ENCODE peak calls at places on chromosomes 2 and 18, in nine cellular contexts. One of them, this sample, is unnamed.
A peak's percentile ranks its signal among the peaks of the same experiment; 100 is the strongest.

GRCh38 chr2:230796280-230796862 is 68.4 kb upstream of the ITM2C start:
- DNase-seq in foreskin melanocyte: no peak
- DNase-seq in GM12865: no peak
- DNase-seq in naive B cell: no peak
- DNase-seq in CD4-positive, alpha-beta T cell: no peak
- DNase-seq in GDM1: no peak
- DNase-seq in KBM-7: no peak
- DNase-seq in stimulated activated CD8-positive, alpha-beta memory T cell treated with anti-CD3 and anti-CD28 coated beads, Interleukin-2, amount 100 ng/mL, for 1 hour: no peak
- DNase-seq in activated B cell treated with CpG ODN at 0.5 μM for 24 hours: no peak
- DNase-seq in this sample: no peak

GRCh38 chr2:138207531-138207930 is 243.3 kb downstream of the HNMT start:
- DNase-seq in foreskin melanocyte: no peak
- DNase-seq in GM12865: no peak
- DNase-seq in naive B cell: no peak
- DNase-seq in CD4-positive, alpha-beta T cell: no peak
- DNase-seq in GDM1: no peak
- DNase-seq in KBM-7: no peak
- DNase-seq in stimulated activated CD8-positive, alpha-beta memory T cell treated with anti-CD3 and anti-CD28 coated beads, Interleukin-2, amount 100 ng/mL, for 1 hour: no peak
- DNase-seq in activated B cell treated with CpG ODN at 0.5 μM for 24 hours: no peak
- DNase-seq in this sample: no peak

GRCh38 chr2:152093464-152093863 is 5.4 kb downstream of the CACNB4 start:
- DNase-seq in foreskin melanocyte: no peak
- DNase-seq in GM12865: no peak
- DNase-seq in naive B cell: no peak
- DNase-seq in CD4-positive, alpha-beta T cell: no peak
- DNase-seq in GDM1: no peak
- DNase-seq in KBM-7: no peak
- DNase-seq in stimulated activated CD8-positive, alpha-beta memory T cell treated with anti-CD3 and anti-CD28 coated beads, Interleukin-2, amount 100 ng/mL, for 1 hour: no peak
- DNase-seq in activated B cell treated with CpG ODN at 0.5 μM for 24 hours: no peak
- DNase-seq in this sample: peak; percentile 77

GRCh38 chr18:8498905-8499304 is 110.3 kb upstream of the RAB12 start:
- DNase-seq in foreskin melanocyte: no peak
- DNase-seq in GM12865: no peak
- DNase-seq in naive B cell: no peak
- DNase-seq in CD4-positive, alpha-beta T cell: no peak
- DNase-seq in GDM1: no peak
- DNase-seq in KBM-7: no peak
- DNase-seq in stimulated activated CD8-positive, alpha-beta memory T cell treated with anti-CD3 and anti-CD28 coated beads, Interleukin-2, amount 100 ng/mL, for 1 hour: no peak
- DNase-seq in activated B cell treated with CpG ODN at 0.5 μM for 24 hours: no peak
- DNase-seq in this sample: no peak

GRCh38 chr2:17375262-17375661 is 143.0 kb downstream of the RAD51AP2 start:
- DNase-seq in foreskin melanocyte: no peak
- DNase-seq in GM12865: peak; percentile 2
- DNase-seq in naive B cell: no peak
- DNase-seq in CD4-positive, alpha-beta T cell: no peak
- DNase-seq in GDM1: no peak
- DNase-seq in KBM-7: no peak
- DNase-seq in stimulated activated CD8-positive, alpha-beta memory T cell treated with anti-CD3 and anti-CD28 coated beads, Interleukin-2, amount 100 ng/mL, for 1 hour: no peak
- DNase-seq in activated B cell treated with CpG ODN at 0.5 μM for 24 hours: no peak
- DNase-seq in this sample: no peak

GRCh38 chr2:10911291-10912075 is at the start of gene KCNF1:
- DNase-seq in foreskin melanocyte: peak; percentile 39
- DNase-seq in GM12865: no peak
- DNase-seq in naive B cell: no peak
- DNase-seq in CD4-positive, alpha-beta T cell: no peak
- DNase-seq in GDM1: no peak
- DNase-seq in KBM-7: no peak
- DNase-seq in stimulated activated CD8-positive, alpha-beta memory T cell treated with anti-CD3 and anti-CD28 coated beads, Interleukin-2, amount 100 ng/mL, for 1 hour: no peak
- DNase-seq in activated B cell treated with CpG ODN at 0.5 μM for 24 hours: no peak
- DNase-seq in this sample: no peak

GRCh38 chr2:12718662-12719399 is 2.1 kb downstream of the TRIB2 start:
- DNase-seq in foreskin melanocyte: no peak
- DNase-seq in GM12865: no peak
- DNase-seq in naive B cell: peak; percentile 25
- DNase-seq in CD4-positive, alpha-beta T cell: no peak
- DNase-seq in GDM1: no peak
- DNase-seq in KBM-7: no peak
- DNase-seq in stimulated activated CD8-positive, alpha-beta memory T cell treated with anti-CD3 and anti-CD28 coated beads, Interleukin-2, amount 100 ng/mL, for 1 hour: no peak
- DNase-seq in activated B cell treated with CpG ODN at 0.5 μM for 24 hours: no peak
- DNase-seq in this sample: no peak

GRCh38 chr18:55783921-55784320 is 195.9 kb upstream of the TCF4 start:
- DNase-seq in foreskin melanocyte: no peak
- DNase-seq in GM12865: no peak
- DNase-seq in naive B cell: no peak
- DNase-seq in CD4-positive, alpha-beta T cell: no peak
- DNase-seq in GDM1: no peak
- DNase-seq in KBM-7: no peak
- DNase-seq in stimulated activated CD8-positive, alpha-beta memory T cell treated with anti-CD3 and anti-CD28 coated beads, Interleukin-2, amount 100 ng/mL, for 1 hour: no peak
- DNase-seq in activated B cell treated with CpG ODN at 0.5 μM for 24 hours: no peak
- DNase-seq in this sample: no peak

GRCh38 chr2:162333968-162334367 is 10.0 kb upstream of the GCA start:
- DNase-seq in foreskin melanocyte: no peak
- DNase-seq in GM12865: peak; percentile 24
- DNase-seq in naive B cell: no peak
- DNase-seq in CD4-positive, alpha-beta T cell: peak; percentile 18
- DNase-seq in GDM1: peak; percentile 13
- DNase-seq in KBM-7: peak; percentile 23
- DNase-seq in stimulated activated CD8-positive, alpha-beta memory T cell treated with anti-CD3 and anti-CD28 coated beads, Interleukin-2, amount 100 ng/mL, for 1 hour: no peak
- DNase-seq in activated B cell treated with CpG ODN at 0.5 μM for 24 hours: no peak
- DNase-seq in this sample: no peak

GRCh38 chr2:50344509-50345106 is 687.3 kb downstream of the NRXN1 start:
- DNase-seq in foreskin melanocyte: no peak
- DNase-seq in GM12865: peak; percentile 2
- DNase-seq in naive B cell: no peak
- DNase-seq in CD4-positive, alpha-beta T cell: no peak
- DNase-seq in GDM1: peak; percentile 4
- DNase-seq in KBM-7: peak; percentile 26
- DNase-seq in stimulated activated CD8-positive, alpha-beta memory T cell treated with anti-CD3 and anti-CD28 coated beads, Interleukin-2, amount 100 ng/mL, for 1 hour: no peak
- DNase-seq in activated B cell treated with CpG ODN at 0.5 μM for 24 hours: no peak
- DNase-seq in this sample: no peak

GRCh38 chr2:184326076-184326475 is 272.3 kb upstream of the ZNF804A start:
- DNase-seq in foreskin melanocyte: peak; percentile 81
- DNase-seq in GM12865: no peak
- DNase-seq in naive B cell: no peak
- DNase-seq in CD4-positive, alpha-beta T cell: no peak
- DNase-seq in GDM1: no peak
- DNase-seq in KBM-7: no peak
- DNase-seq in stimulated activated CD8-positive, alpha-beta memory T cell treated with anti-CD3 and anti-CD28 coated beads, Interleukin-2, amount 100 ng/mL, for 1 hour: no peak
- DNase-seq in activated B cell treated with CpG ODN at 0.5 μM for 24 hours: no peak
- DNase-seq in this sample: no peak

GRCh38 chr2:1713156-1713838 is 31.0 kb downstream of the PXDN start:
- DNase-seq in foreskin melanocyte: no peak
- DNase-seq in GM12865: no peak
- DNase-seq in naive B cell: no peak
- DNase-seq in CD4-positive, alpha-beta T cell: no peak
- DNase-seq in GDM1: no peak
- DNase-seq in KBM-7: no peak
- DNase-seq in stimulated activated CD8-positive, alpha-beta memory T cell treated with anti-CD3 and anti-CD28 coated beads, Interleukin-2, amount 100 ng/mL, for 1 hour: no peak
- DNase-seq in activated B cell treated with CpG ODN at 0.5 μM for 24 hours: no peak
- DNase-seq in this sample: no peak

GRCh38 chr2:230160112-230160660 is 59.6 kb downstream of the SP110 start:
- DNase-seq in foreskin melanocyte: peak; percentile 35
- DNase-seq in GM12865: peak; percentile 67
- DNase-seq in naive B cell: peak; percentile 43
- DNase-seq in CD4-positive, alpha-beta T cell: peak; percentile 26
- DNase-seq in GDM1: peak; percentile 11
- DNase-seq in KBM-7: peak; percentile 89
- DNase-seq in stimulated activated CD8-positive, alpha-beta memory T cell treated with anti-CD3 and anti-CD28 coated beads, Interleukin-2, amount 100 ng/mL, for 1 hour: peak; percentile 10
- DNase-seq in activated B cell treated with CpG ODN at 0.5 μM for 24 hours: peak; percentile 34
- DNase-seq in this sample: peak; percentile 30

GRCh38 chr18:6414118-6414722 is 491 bp downstream of the L3MBTL4 start:
- DNase-seq in foreskin melanocyte: no peak
- DNase-seq in GM12865: peak; percentile 80
- DNase-seq in naive B cell: peak; percentile 78
- DNase-seq in CD4-positive, alpha-beta T cell: no peak
- DNase-seq in GDM1: no peak
- DNase-seq in KBM-7: no peak
- DNase-seq in stimulated activated CD8-positive, alpha-beta memory T cell treated with anti-CD3 and anti-CD28 coated beads, Interleukin-2, amount 100 ng/mL, for 1 hour: peak; percentile 8
- DNase-seq in activated B cell treated with CpG ODN at 0.5 μM for 24 hours: peak; percentile 63
- DNase-seq in this sample: no peak

GRCh38 chr2:42339191-42339912 is 21.7 kb downstream of the COX7A2L start:
- DNase-seq in foreskin melanocyte: no peak
- DNase-seq in GM12865: no peak
- DNase-seq in naive B cell: no peak
- DNase-seq in CD4-positive, alpha-beta T cell: no peak
- DNase-seq in GDM1: no peak
- DNase-seq in KBM-7: no peak
- DNase-seq in stimulated activated CD8-positive, alpha-beta memory T cell treated with anti-CD3 and anti-CD28 coated beads, Interleukin-2, amount 100 ng/mL, for 1 hour: no peak
- DNase-seq in activated B cell treated with CpG ODN at 0.5 μM for 24 hours: no peak
- DNase-seq in this sample: no peak

GRCh38 chr2:186740266-186740665 is 46.4 kb downstream of the FAM171B start:
- DNase-seq in foreskin melanocyte: no peak
- DNase-seq in GM12865: no peak
- DNase-seq in naive B cell: no peak
- DNase-seq in CD4-positive, alpha-beta T cell: no peak
- DNase-seq in GDM1: no peak
- DNase-seq in KBM-7: no peak
- DNase-seq in stimulated activated CD8-positive, alpha-beta memory T cell treated with anti-CD3 and anti-CD28 coated beads, Interleukin-2, amount 100 ng/mL, for 1 hour: no peak
- DNase-seq in activated B cell treated with CpG ODN at 0.5 μM for 24 hours: no peak
- DNase-seq in this sample: no peak

GRCh38 chr2:68776124-68776523 is 41.5 kb downstream of the ARHGAP25 start:
- DNase-seq in foreskin melanocyte: no peak
- DNase-seq in GM12865: peak; percentile 33
- DNase-seq in naive B cell: no peak
- DNase-seq in CD4-positive, alpha-beta T cell: no peak
- DNase-seq in GDM1: no peak
- DNase-seq in KBM-7: no peak
- DNase-seq in stimulated activated CD8-positive, alpha-beta memory T cell treated with anti-CD3 and anti-CD28 coated beads, Interleukin-2, amount 100 ng/mL, for 1 hour: no peak
- DNase-seq in activated B cell treated with CpG ODN at 0.5 μM for 24 hours: no peak
- DNase-seq in this sample: peak; percentile 24

GRCh38 chr2:231181848-231182247 is 16.6 kb upstream of the ARMC9 start:
- DNase-seq in foreskin melanocyte: no peak
- DNase-seq in GM12865: peak; percentile 80
- DNase-seq in naive B cell: peak; percentile 32
- DNase-seq in CD4-positive, alpha-beta T cell: no peak
- DNase-seq in GDM1: peak; percentile 38
- DNase-seq in KBM-7: peak; percentile 90
- DNase-seq in stimulated activated CD8-positive, alpha-beta memory T cell treated with anti-CD3 and anti-CD28 coated beads, Interleukin-2, amount 100 ng/mL, for 1 hour: no peak
- DNase-seq in activated B cell treated with CpG ODN at 0.5 μM for 24 hours: peak; percentile 39
- DNase-seq in this sample: peak; percentile 72

GRCh38 chr2:97966545-97967215 is 29.1 kb downstream of the TMEM131 start:
- DNase-seq in foreskin melanocyte: no peak
- DNase-seq in GM12865: peak; percentile 73
- DNase-seq in naive B cell: no peak
- DNase-seq in CD4-positive, alpha-beta T cell: no peak
- DNase-seq in GDM1: no peak
- DNase-seq in KBM-7: no peak
- DNase-seq in stimulated activated CD8-positive, alpha-beta memory T cell treated with anti-CD3 and anti-CD28 coated beads, Interleukin-2, amount 100 ng/mL, for 1 hour: no peak
- DNase-seq in activated B cell treated with CpG ODN at 0.5 μM for 24 hours: no peak
- DNase-seq in this sample: no peak

GRCh38 chr2:36952748-36953197 is 13.6 kb downstream of the STRN start:
- DNase-seq in foreskin melanocyte: no peak
- DNase-seq in GM12865: no peak
- DNase-seq in naive B cell: no peak
- DNase-seq in CD4-positive, alpha-beta T cell: no peak
- DNase-seq in GDM1: no peak
- DNase-seq in KBM-7: no peak
- DNase-seq in stimulated activated CD8-positive, alpha-beta memory T cell treated with anti-CD3 and anti-CD28 coated beads, Interleukin-2, amount 100 ng/mL, for 1 hour: no peak
- DNase-seq in activated B cell treated with CpG ODN at 0.5 μM for 24 hours: no peak
- DNase-seq in this sample: no peak

GRCh38 chr2:120182019-120182560 is 41.1 kb downstream of the TMEM185B start:
- DNase-seq in foreskin melanocyte: no peak
- DNase-seq in GM12865: no peak
- DNase-seq in naive B cell: no peak
- DNase-seq in CD4-positive, alpha-beta T cell: no peak
- DNase-seq in GDM1: no peak
- DNase-seq in KBM-7: no peak
- DNase-seq in stimulated activated CD8-positive, alpha-beta memory T cell treated with anti-CD3 and anti-CD28 coated beads, Interleukin-2, amount 100 ng/mL, for 1 hour: no peak
- DNase-seq in activated B cell treated with CpG ODN at 0.5 μM for 24 hours: no peak
- DNase-seq in this sample: no peak

GRCh38 chr2:70888925-70889715 is 46.6 kb upstream of the ATP6V1B1 start:
- DNase-seq in foreskin melanocyte: no peak
- DNase-seq in GM12865: no peak
- DNase-seq in naive B cell: no peak
- DNase-seq in CD4-positive, alpha-beta T cell: no peak
- DNase-seq in GDM1: no peak
- DNase-seq in KBM-7: no peak
- DNase-seq in stimulated activated CD8-positive, alpha-beta memory T cell treated with anti-CD3 and anti-CD28 coated beads, Interleukin-2, amount 100 ng/mL, for 1 hour: no peak
- DNase-seq in activated B cell treated with CpG ODN at 0.5 μM for 24 hours: no peak
- DNase-seq in this sample: no peak

GRCh38 chr2:85785027-85785822 is 31.4 kb downstream of the ATOH8 start:
- DNase-seq in foreskin melanocyte: no peak
- DNase-seq in GM12865: no peak
- DNase-seq in naive B cell: no peak
- DNase-seq in CD4-positive, alpha-beta T cell: no peak
- DNase-seq in GDM1: peak; percentile 70
- DNase-seq in KBM-7: no peak
- DNase-seq in stimulated activated CD8-positive, alpha-beta memory T cell treated with anti-CD3 and anti-CD28 coated beads, Interleukin-2, amount 100 ng/mL, for 1 hour: no peak
- DNase-seq in activated B cell treated with CpG ODN at 0.5 μM for 24 hours: no peak
- DNase-seq in this sample: no peak

GRCh38 chr18:11251891-11252270 is 102.5 kb upstream of the PIEZO2 start:
- DNase-seq in foreskin melanocyte: no peak
- DNase-seq in GM12865: no peak
- DNase-seq in naive B cell: no peak
- DNase-seq in CD4-positive, alpha-beta T cell: no peak
- DNase-seq in GDM1: no peak
- DNase-seq in KBM-7: peak; percentile 21
- DNase-seq in stimulated activated CD8-positive, alpha-beta memory T cell treated with anti-CD3 and anti-CD28 coated beads, Interleukin-2, amount 100 ng/mL, for 1 hour: no peak
- DNase-seq in activated B cell treated with CpG ODN at 0.5 μM for 24 hours: no peak
- DNase-seq in this sample: no peak

GRCh38 chr2:184597571-184597980 is 753 bp upstream of the ZNF804A start:
- DNase-seq in foreskin melanocyte: no peak
- DNase-seq in GM12865: peak; percentile 4
- DNase-seq in naive B cell: no peak
- DNase-seq in CD4-positive, alpha-beta T cell: no peak
- DNase-seq in GDM1: no peak
- DNase-seq in KBM-7: peak; percentile 74
- DNase-seq in stimulated activated CD8-positive, alpha-beta memory T cell treated with anti-CD3 and anti-CD28 coated beads, Interleukin-2, amount 100 ng/mL, for 1 hour: no peak
- DNase-seq in activated B cell treated with CpG ODN at 0.5 μM for 24 hours: peak; percentile 23
- DNase-seq in this sample: peak; percentile 78

GRCh38 chr2:15591692-15592463 is at the start of gene DDX1:
- DNase-seq in foreskin melanocyte: peak; percentile 73
- DNase-seq in GM12865: peak; percentile 94
- DNase-seq in naive B cell: peak; percentile 77
- DNase-seq in CD4-positive, alpha-beta T cell: peak; percentile 78
- DNase-seq in GDM1: peak; percentile 81
- DNase-seq in KBM-7: peak; percentile 90
- DNase-seq in stimulated activated CD8-positive, alpha-beta memory T cell treated with anti-CD3 and anti-CD28 coated beads, Interleukin-2, amount 100 ng/mL, for 1 hour: peak; percentile 78
- DNase-seq in activated B cell treated with CpG ODN at 0.5 μM for 24 hours: peak; percentile 83
- DNase-seq in this sample: peak; percentile 55

GRCh38 chr18:25350561-25351201 is 1.3 kb downstream of the ZNF521 start:
- DNase-seq in foreskin melanocyte: peak; percentile 38
- DNase-seq in GM12865: peak; percentile 48
- DNase-seq in naive B cell: peak; percentile 48
- DNase-seq in CD4-positive, alpha-beta T cell: no peak
- DNase-seq in GDM1: peak; percentile 71
- DNase-seq in KBM-7: peak; percentile 71
- DNase-seq in stimulated activated CD8-positive, alpha-beta memory T cell treated with anti-CD3 and anti-CD28 coated beads, Interleukin-2, amount 100 ng/mL, for 1 hour: no peak
- DNase-seq in activated B cell treated with CpG ODN at 0.5 μM for 24 hours: peak; percentile 21
- DNase-seq in this sample: no peak

GRCh38 chr18:10524507-10525425 is 1.1 kb upstream of the NAPG start:
- DNase-seq in foreskin melanocyte: no peak
- DNase-seq in GM12865: no peak
- DNase-seq in naive B cell: peak; percentile 33
- DNase-seq in CD4-positive, alpha-beta T cell: no peak
- DNase-seq in GDM1: no peak
- DNase-seq in KBM-7: peak; percentile 69
- DNase-seq in stimulated activated CD8-positive, alpha-beta memory T cell treated with anti-CD3 and anti-CD28 coated beads, Interleukin-2, amount 100 ng/mL, for 1 hour: no peak
- DNase-seq in activated B cell treated with CpG ODN at 0.5 μM for 24 hours: no peak
- DNase-seq in this sample: peak; percentile 21

GRCh38 chr2:176084629-176085119 is 912 bp upstream of the EVX2 start:
- DNase-seq in foreskin melanocyte: no peak
- DNase-seq in GM12865: no peak
- DNase-seq in naive B cell: no peak
- DNase-seq in CD4-positive, alpha-beta T cell: no peak
- DNase-seq in GDM1: no peak
- DNase-seq in KBM-7: no peak
- DNase-seq in stimulated activated CD8-positive, alpha-beta memory T cell treated with anti-CD3 and anti-CD28 coated beads, Interleukin-2, amount 100 ng/mL, for 1 hour: no peak
- DNase-seq in activated B cell treated with CpG ODN at 0.5 μM for 24 hours: no peak
- DNase-seq in this sample: no peak

GRCh38 chr2:204479557-204479956 is 65.7 kb upstream of the PARD3B start:
- DNase-seq in foreskin melanocyte: no peak
- DNase-seq in GM12865: peak; percentile 24
- DNase-seq in naive B cell: no peak
- DNase-seq in CD4-positive, alpha-beta T cell: no peak
- DNase-seq in GDM1: no peak
- DNase-seq in KBM-7: no peak
- DNase-seq in stimulated activated CD8-positive, alpha-beta memory T cell treated with anti-CD3 and anti-CD28 coated beads, Interleukin-2, amount 100 ng/mL, for 1 hour: no peak
- DNase-seq in activated B cell treated with CpG ODN at 0.5 μM for 24 hours: no peak
- DNase-seq in this sample: no peak

GRCh38 chr2:54954705-54955357 is 95.4 kb downstream of the RTN4 start:
- DNase-seq in foreskin melanocyte: no peak
- DNase-seq in GM12865: no peak
- DNase-seq in naive B cell: no peak
- DNase-seq in CD4-positive, alpha-beta T cell: no peak
- DNase-seq in GDM1: no peak
- DNase-seq in KBM-7: no peak
- DNase-seq in stimulated activated CD8-positive, alpha-beta memory T cell treated with anti-CD3 and anti-CD28 coated beads, Interleukin-2, amount 100 ng/mL, for 1 hour: no peak
- DNase-seq in activated B cell treated with CpG ODN at 0.5 μM for 24 hours: no peak
- DNase-seq in this sample: no peak

This sample was measured in GF-D8.